ENCODE peak calls at places on chromosomes 3 and 15, in seven cellular contexts. T, Y, N, Z, A, D and S are unnamed samples.

GRCh38 chr3:171001957-171002694 is 24.4 kb downstream of the SLC2A2 start:
- DNase-seq in A (peak; percentile 57), Y (no peak), N (no peak), T (no peak), D (no peak), Z (peak; percentile 57), S (no peak)

GRCh38 chr3:36525115-36525711 is 144.9 kb downstream of the STAC start:
- DNase-seq in T (no peak), N (no peak), D (no peak), A (no peak), Y (no peak), Z (peak; percentile 73), S (no peak)

GRCh38 chr15:20358066-20358780 is 183.4 kb downstream of the GOLGA6L6 start:
- DNase-seq in N (peak; percentile 93), Y (no peak), A (no peak), Z (no peak), T (peak; percentile 49), D (no peak), S (no peak)

GRCh38 chr3:134794950-134795775 is at the start of gene EPHB1:
- DNase-seq in A (peak; percentile 62), Z (peak; percentile 82), Y (peak; percentile 77), N (peak; percentile 88), T (peak; percentile 74), D (peak; percentile 92), S (peak; percentile 77)

GRCh38 chr3:171044828-171045793 is 18.6 kb upstream of the SLC2A2 start:
- DNase-seq in N (no peak), D (no peak), Y (no peak), Z (peak; percentile 55), A (no peak), T (no peak), S (peak; percentile 38)

GRCh38 chr15:92624401-92624991 is 31.1 kb downstream of the FAM174B start:
- DNase-seq in N (no peak), T (peak; percentile 52), D (no peak), Y (no peak), A (peak; percentile 77), Z (no peak), S (no peak)

GRCh38 chr15:93483923-93484322 is 394.9 kb upstream of the RGMA start:
- DNase-seq in D (no peak), Z (no peak), N (no peak), T (no peak), A (peak; percentile 66), Y (no peak), S (no peak)

GRCh38 chr15:69375151-69375790 is 38.9 kb upstream of the KIF23 start:
- DNase-seq in A (no peak), T (no peak), N (no peak), D (no peak), Y (no peak), Z (no peak), S (no peak)

GRCh38 chr15:92884459-92884812 is 15.7 kb upstream of the CHD2 start:
- DNase-seq in D (no peak), Z (no peak), Y (no peak), N (no peak), A (no peak), T (no peak), S (no peak)

GRCh38 chr3:56753206-56753605 is 48.5 kb downstream of the ARHGEF3 start:
- DNase-seq in N (no peak), Y (no peak), Z (peak; percentile 40), D (no peak), T (no peak), A (no peak), S (no peak)

GRCh38 chr3:42051384-42052131 is 39.6 kb upstream of the TRAK1 start:
- DNase-seq in A (no peak), T (no peak), D (no peak), Z (no peak), N (peak; percentile 54), Y (no peak), S (no peak)

GRCh38 chr15:39227001-39227400 is 353.9 kb upstream of the THBS1 start:
- DNase-seq in N (no peak), T (no peak), A (peak; percentile 34), Z (no peak), D (no peak), Y (no peak), S (no peak)

GRCh38 chr3:69082805-69083204 is 1.9 kb upstream of the ARL6IP5 start:
- DNase-seq in A (no peak), D (peak; percentile 77), Y (peak; percentile 66), Z (peak; percentile 82), T (no peak), N (peak; percentile 42), S (peak; percentile 61)

GRCh38 chr15:43211336-43211735 is 9.5 kb downstream of the EPB42 start:
- DNase-seq in N (no peak), A (no peak), Y (no peak), T (no peak), D (no peak), Z (no peak), S (no peak)

GRCh38 chr15:43212299-43212698 is 8.5 kb downstream of the EPB42 start:
- DNase-seq in Y (no peak), A (no peak), D (no peak), T (no peak), N (no peak), Z (no peak), S (no peak)

GRCh38 chr15:43214169-43214568 is 6.6 kb downstream of the EPB42 start:
- DNase-seq in A (no peak), Y (no peak), D (no peak), T (no peak), Z (no peak), N (no peak), S (no peak)

GRCh38 chr15:43213466-43213865 is 7.4 kb downstream of the EPB42 start:
- DNase-seq in Z (no peak), D (no peak), N (no peak), T (no peak), Y (no peak), A (no peak), S (no peak)

GRCh38 chr15:43212951-43213350 is 7.9 kb downstream of the EPB42 start:
- DNase-seq in T (no peak), Y (no peak), Z (no peak), N (no peak), A (no peak), D (no peak), S (no peak)
- H3K27me3 ChIP-seq in T (no peaks in the 10 kb centered on the region), Y (no peaks in the 10 kb centered on the region), Z (no peaks in the 10 kb centered on the region), N (no peaks in the 10 kb centered on the region), A (peaks cover 6% of the 10 kb centered on the region), D (no peaks in the 10 kb centered on the region), S (no peaks in the 10 kb centered on the region)

GRCh38 chr3:187209501-187209900 is 12.2 kb downstream of the RTP1 start:
- DNase-seq in A (no peak), Z (no peak), N (no peak), T (no peak), Y (no peak), D (no peak), S (no peak)

GRCh38 chr3:187207624-187208023 is 10.3 kb downstream of the RTP1 start:
- DNase-seq in A (no peak), T (no peak), N (no peak), Y (no peak), D (no peak), Z (no peak), S (no peak)

GRCh38 chr3:187208159-187208558 is 10.9 kb downstream of the RTP1 start:
- DNase-seq in A (no peak), T (no peak), D (no peak), Z (peak; percentile 87), N (no peak), Y (no peak), S (no peak)

GRCh38 chr3:187207062-187207461 is 9.8 kb downstream of the RTP1 start:
- DNase-seq in Z (no peak), T (no peak), D (no peak), Y (no peak), A (no peak), N (no peak), S (no peak)

DNA sequence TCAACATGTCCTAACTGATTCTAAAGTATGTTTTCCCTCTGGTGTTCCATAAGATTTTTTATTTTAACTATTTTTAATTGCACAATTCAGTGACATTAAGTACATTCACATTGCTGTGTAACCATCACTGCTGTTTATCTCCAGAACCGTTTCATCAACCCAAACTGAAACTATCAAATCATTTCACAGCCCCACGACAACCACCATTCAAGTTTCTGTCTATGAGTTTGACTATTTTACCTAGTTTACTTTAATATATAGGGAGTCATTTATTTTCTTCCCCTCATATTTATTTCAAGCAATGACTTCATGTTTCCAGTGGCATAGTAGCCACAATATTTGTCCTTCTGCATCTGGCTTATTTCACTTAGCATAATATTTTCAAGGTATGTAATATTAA is 8.4 kb downstream of the RTP1 start:
- DNase-seq in A (no peak), N (no peak), Z (no peak), D (no peak), T (no peak), Y (no peak), S (no peak)
- TF ChIP-seq CTCF in A (no peak), N (no peak), Z (no peak), D (no peak), T (no peak), Y (no peak), S (no peak)

DNA sequence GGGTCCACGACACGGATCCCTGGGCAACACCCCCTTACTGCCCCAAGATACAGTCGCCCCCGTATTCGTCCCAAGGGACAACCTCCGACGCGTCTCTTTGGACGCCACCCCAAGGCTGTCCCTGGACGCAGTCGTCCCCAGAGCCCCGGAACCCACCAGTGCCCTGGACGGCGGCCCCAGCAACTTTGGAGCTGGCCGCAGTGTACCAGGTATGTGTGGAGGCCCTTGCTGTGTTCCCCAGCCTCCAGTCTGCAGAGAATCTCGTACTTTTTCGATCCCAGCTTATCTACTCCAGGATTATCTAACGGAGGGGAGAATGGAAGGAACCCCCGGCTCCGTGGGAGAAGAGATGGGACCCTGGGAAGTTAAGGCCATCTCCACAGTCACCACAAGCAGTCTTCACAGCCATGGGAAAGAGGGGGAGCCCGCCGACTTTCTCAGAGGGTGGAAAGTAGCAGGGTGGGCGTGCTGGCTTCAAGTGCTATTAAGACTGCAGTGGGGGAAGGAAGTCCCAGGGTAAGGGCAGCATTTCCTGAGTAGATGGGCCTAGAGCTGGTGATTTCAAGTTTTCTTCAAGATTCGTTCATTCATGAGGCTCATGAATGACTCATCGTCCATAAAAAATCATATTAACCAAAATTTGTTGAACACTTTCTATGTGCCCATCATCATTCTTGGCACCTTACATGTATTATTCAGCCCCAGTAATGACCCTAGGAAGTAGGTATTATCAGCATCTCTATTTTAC is 1.1 kb downstream of the MESP2 start:
- DNase-seq in A (no peak), T (no peak), D (no peak), Z (peak; percentile 32), Y (no peak), N (no peak), S (no peak)
- H3K9me3 ChIP-seq in A (no peaks in the 10 kb centered on the region), T (no peaks in the 10 kb centered on the region), D (no peaks in the 10 kb centered on the region), Z (no peaks in the 10 kb centered on the region), Y (no peaks in the 10 kb centered on the region), N (no peaks in the 10 kb centered on the region), S (no peaks in the 10 kb centered on the region)

DNA sequence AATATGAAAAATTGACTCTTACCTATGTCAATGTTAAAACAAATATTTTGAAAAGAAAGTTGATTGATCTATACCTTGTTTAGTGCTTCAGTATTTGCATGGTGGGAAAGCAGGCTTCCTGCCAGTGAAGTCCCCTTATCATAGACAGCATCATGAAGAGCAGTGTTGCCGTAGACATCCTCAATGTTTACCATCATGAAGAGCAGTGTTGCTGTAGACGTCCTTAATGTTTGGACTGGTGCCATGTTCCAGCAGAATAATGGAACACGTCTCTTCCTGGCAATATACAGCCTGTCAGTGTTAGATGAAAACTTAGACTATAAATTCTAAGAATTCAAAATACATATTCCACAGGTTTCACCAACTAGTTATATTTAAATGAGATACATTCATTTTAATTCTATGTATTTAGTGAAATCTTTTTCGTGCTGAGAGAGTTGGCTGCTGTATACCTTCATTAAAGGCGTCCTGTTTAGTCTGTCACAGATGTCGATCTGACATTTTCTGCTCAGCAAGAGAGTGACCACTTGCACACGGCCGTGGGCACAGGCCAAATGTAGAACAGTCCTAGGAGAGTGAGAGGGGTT is 116.8 kb downstream of the LMLN start:
- DNase-seq in N (no peak), D (no peak), T (no peak), Z (no peak), A (no peak), Y (no peak), S (no peak)
- H3K27me3 ChIP-seq in N (peaks cover 12% of the 10 kb centered on the region), D (peaks cover 3% of the 10 kb centered on the region), T (peaks cover 75% of the 10 kb centered on the region), Z (peaks cover 18% of the 10 kb centered on the region), A (peaks cover 26% of the 10 kb centered on the region), Y (peaks cover 27% of the 10 kb centered on the region), S (no peaks in the 10 kb centered on the region)